ENCODE peak calls at places on chromosomes 13 and 19, in five cellular contexts. D is GM06990, O is A549, L is WTC11, G is HepG2. X is an unnamed sample.

GRCh38 chr13:52348081-52348480 is 57.9 kb downstream of the THSD1 start:
- DNase-seq in D (no peak), G (no peak), L (no peak), O (no peak), X (no peak)

GRCh38 chr19:52665529-52665928 is 27.4 kb upstream of the ZNF83 start:
- DNase-seq in O (no peak), L (no peak), D (no peak), G (no peak), X (no peak)

GRCh38 chr13:45809810-45810394 is 41.7 kb downstream of the SIAH3 start:
- DNase-seq in L (no peak), G (no peak), O (no peak), D (no peak), X (no peak)

GRCh38 chr13:110028311-110028710 is 241.9 kb upstream of the IRS2 start:
- DNase-seq in G (no peak), D (no peak), O (no peak), L (no peak), X (no peak)

GRCh38 chr13:36848228-36848982 is 29.4 kb downstream of the RFXAP start:
- DNase-seq in L (peak), G (no peak), D (no peak), O (no peak), X (peak)

GRCh38 chr13:74288361-74288911 is 154.2 kb upstream of the KLF12 start:
- DNase-seq in O (no peak), G (no peak), D (no peak), L (peak), X (peak)

GRCh38 chr13:51626749-51627148 is 42.5 kb downstream of the WDFY2 start:
- DNase-seq in O (no peak), D (no peak), L (no peak), G (no peak), X (no peak)

GRCh38 chr19:58154287-58154678 is 3.7 kb upstream of the ZNF329 start:
- DNase-seq in O (no peak), L (peak), G (peak), D (peak), X (peak)

GRCh38 chr19:48064509-48064908 is 20.6 kb upstream of the CABP5 start:
- DNase-seq in G (no peak), L (no peak), O (no peak), D (no peak), X (no peak)

GRCh38 chr19:10417598-10418280 is 2.6 kb upstream of the PDE4A start:
- DNase-seq in L (peak), G (no peak), D (no peak), O (no peak), X (no peak)

GRCh38 chr19:10419200-10419645 is 1.1 kb upstream of the PDE4A start:
- DNase-seq in G (no peak), D (peak), O (no peak), L (no peak), X (no peak)

GRCh38 chr19:10419646-10420443 is 493 bp upstream of the PDE4A start:
- DNase-seq in L (peak), G (no peak), D (peak), O (peak), X (no peak)

GRCh38 chr19:10416380-10417257 is 3.7 kb upstream of the PDE4A start:
- DNase-seq in O (peak), D (peak), G (peak), L (peak), X (peak)

DNA sequence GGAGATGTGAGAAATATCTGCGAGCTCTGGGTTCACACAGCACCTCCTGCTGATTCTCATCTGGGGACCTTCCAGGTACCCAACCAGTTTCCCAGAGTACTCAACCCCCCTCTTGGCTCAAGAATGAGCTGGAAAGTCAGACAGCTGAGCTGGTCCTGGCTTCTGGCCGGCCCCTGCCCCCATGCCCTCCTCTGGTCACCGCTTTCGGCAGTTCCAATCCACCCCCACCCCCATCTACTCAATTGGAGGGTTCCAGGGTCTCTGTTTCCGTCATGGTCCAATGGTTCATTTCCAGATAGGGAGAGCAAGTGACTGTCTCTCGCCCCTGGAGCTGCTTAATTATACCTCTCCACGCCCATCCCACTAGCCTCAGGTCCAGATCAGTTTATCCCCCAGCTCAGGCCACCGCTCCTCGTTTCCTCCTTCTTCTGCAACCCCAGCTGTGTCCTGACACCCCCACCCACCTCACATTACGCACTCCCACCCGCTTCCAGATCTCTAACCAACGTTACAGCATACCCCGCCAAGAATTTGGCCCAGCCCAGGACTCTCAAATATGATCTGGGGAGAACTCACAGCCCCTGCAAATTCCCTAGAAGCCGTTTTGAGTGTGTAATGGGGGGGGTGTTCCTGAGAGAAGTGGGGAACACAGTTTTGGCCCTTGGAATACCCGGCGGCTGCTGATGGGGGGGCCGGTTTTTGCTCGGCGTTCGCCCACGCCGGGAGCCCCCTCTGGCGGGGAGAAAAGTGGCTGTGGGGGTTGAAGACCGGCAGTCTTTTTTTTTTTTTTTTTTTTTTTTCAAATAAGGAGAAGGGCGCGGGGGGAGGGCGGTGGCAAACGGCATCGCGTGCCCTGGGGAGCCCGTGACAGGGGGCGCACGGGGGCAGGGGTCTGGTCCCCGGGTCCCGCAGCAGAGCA is 1.8 kb upstream of the PDE4A start:
- DNase-seq in L (peak), O (no peak), D (no peak), G (no peak), X (no peak)
- TF ChIP-seq CTCF in L (no peak), O (no peak), D (peak), G (no peak), X (no peak)

GRCh38 chr13:112965573-112966115 is 3.4 kb upstream of the MCF2L start:
- DNase-seq in D (no peak), G (no peak), L (no peak), O (no peak), X (no peak)
- TF ChIP-seq CTCF in D (no peak), G (no peak), L (no peak), O (no peak), X (no peak)

DNA sequence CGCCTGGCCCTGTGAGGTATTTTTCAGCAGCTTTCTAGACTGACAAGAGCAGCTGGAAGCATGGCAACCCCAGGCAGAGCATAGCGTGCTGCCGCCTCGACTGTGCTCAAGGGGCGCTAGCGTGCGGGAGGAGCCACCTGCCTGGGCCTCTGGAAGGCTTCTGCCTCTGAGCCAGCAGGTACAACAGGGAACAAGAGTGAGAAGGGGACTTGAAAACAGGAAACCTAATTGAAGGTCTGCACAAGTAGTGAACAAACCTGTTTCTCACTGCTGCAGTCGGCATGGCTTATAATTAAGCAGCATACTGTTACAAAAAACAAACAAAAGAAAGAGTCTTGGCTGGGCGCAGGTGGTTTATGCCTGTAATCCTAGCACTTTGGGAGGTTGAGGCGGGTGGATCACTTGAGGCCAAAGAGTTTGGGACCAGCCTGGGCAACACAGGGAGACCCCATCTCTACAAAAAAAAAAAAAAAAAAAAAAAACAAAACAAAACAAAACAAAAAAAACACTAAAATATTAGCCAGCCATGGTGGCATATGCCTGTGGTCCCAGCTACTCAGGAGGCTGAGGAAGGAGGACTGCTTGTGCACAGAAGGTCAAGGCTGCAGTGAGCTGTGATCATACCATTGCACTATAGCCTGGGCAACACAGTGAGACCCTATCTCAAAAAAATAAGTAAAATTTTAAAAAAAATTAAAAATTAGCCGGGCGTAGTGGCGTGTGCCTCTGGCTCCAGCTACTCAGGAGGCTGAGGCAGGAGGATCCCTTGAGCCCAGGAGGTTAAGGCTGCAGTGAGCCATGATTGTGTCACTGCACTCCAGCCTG is 12.6 kb upstream of the GARRE1 start:
- DNase-seq in O (peak), D (peak), L (peak), G (peak), X (peak)
- TF ChIP-seq CTCF in O (peak), D (peak), L (peak), G (peak), X (peak)

GRCh38 chr13:104318121-104318520 is 1251.9 kb upstream of the SLC10A2 start:
- DNase-seq in G (no peak), D (no peak), O (no peak), L (no peak), X (no peak)
- TF ChIP-seq CTCF in G (no peak), D (no peak), O (no peak), L (no peak), X (no peak)

GRCh38 chr19:38656171-38656981 is 8.9 kb downstream of the ACTN4 start:
- DNase-seq in O (no peak), D (no peak), G (peak), L (no peak), X (no peak)
- TF ChIP-seq CTCF in O (no peak), D (no peak), G (no peak), L (no peak), X (no peak)

DNA sequence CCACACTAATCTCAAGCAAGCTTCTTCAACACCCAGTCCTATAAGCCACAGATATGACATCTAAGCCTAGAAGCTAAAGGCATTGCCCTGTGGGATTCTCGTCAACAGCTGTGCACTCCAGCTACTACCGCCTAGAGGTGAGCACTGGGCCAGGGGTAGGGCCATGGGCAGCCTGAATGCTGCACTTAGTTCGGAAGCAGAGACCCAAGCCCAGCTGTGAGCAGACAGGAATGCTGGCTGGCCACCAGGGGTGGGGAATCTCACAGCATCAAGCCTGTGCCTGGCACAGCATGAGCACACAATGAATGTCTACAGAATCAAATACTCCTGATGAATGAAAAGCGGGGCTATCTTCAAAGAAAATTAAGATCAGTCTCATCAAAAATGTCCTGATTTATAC is 167.5 kb upstream of the UBL3 start:
- DNase-seq in L (peak), D (no peak), G (no peak), O (no peak), X (no peak)
- TF ChIP-seq CTCF in L (no peak), D (no peak), G (no peak), O (no peak), X (no peak)

DNA sequence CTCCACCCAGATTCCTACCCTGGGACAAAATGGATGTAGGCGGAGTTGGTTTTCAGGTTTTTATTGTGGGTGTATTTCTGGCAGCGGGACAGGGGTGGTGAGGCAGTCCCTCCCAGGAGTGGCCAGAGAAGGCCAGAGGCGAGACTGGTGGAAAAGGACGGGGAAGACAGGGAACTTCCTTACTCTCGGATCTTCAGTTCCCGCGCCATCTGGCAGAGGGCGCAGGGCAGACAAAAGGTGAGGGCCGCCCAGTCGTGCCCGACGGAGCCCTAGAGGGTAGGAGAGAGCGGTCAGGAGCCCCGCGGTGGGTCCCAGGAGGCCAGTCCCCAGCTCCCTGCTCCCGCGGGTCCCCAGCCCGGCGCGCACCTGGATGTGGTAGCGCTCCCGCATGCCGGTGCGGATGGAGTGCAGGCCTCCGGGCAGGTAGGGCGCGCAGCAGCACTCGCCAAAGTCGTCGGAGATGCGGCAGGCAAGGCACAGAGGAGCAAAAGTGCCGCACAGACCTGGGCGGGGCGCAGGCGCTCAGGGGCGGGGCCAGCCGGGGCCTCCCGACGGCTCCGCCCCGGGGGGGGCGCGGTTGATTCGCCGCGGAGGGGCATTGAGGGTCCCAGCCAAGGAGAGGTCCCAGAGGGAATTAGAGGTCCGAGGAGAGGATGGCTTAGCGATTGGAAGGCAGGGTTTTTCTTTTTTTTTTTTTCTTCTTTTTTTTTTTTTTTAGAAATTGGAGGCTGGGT is 3.0 kb downstream of the CNFN start:
- DNase-seq in G (peak), D (peak), O (peak), L (peak), X (peak)
- TF ChIP-seq CTCF in G (peak), D (peak), O (peak), L (no peak), X (peak)

GRCh38 chr19:8017808-8018207 is 12.4 kb upstream of the ELAVL1 start:
- DNase-seq in O (no peak), G (peak), L (no peak), D (no peak), X (no peak)
- TF ChIP-seq CTCF in O (no peak), G (peak), L (no peak), D (peak), X (no peak)